ENCODE peak calls at places on chromosome 6, in five cellular contexts. D, F, C, O and M are unnamed samples.

GRCh38 chr6:51283723-51284122 is 465.1 kb downstream of the TFAP2B start:
- DNase-seq in D (no peak), F (no peak), C (no peak), O (no peak), M (no peak)

GRCh38 chr6:135181333-135182119 is 418 bp downstream of the MYB start:
- DNase-seq in D (no peak), F (peak), C (peak), O (no peak), M (peak)

GRCh38 chr6:163186527-163186926 is 228.0 kb upstream of the QKI start:
- DNase-seq in D (no peak), F (no peak), C (no peak), O (no peak), M (no peak)

GRCh38 chr6:126944512-126944911 is 174.0 kb upstream of the RSPO3 start:
- DNase-seq in D (no peak), F (no peak), C (no peak), O (no peak), M (no peak)

GRCh38 chr6:134555672-134556071 is 237.8 kb upstream of the SGK1 start:
- DNase-seq in D (no peak), F (no peak), C (no peak), O (no peak), M (no peak)

GRCh38 chr6:163346529-163346961 is 68.0 kb upstream of the QKI start:
- DNase-seq in D (no peak), F (no peak), C (no peak), O (no peak), M (no peak)

GRCh38 chr6:121247386-121247785 is 86.9 kb downstream of the TBC1D32 start:
- DNase-seq in D (no peak), F (no peak), C (no peak), O (no peak), M (no peak)

GRCh38 chr6:110430236-110430635 is 14.9 kb upstream of the DDO start:
- DNase-seq in D (no peak), F (no peak), C (no peak), O (no peak), M (no peak)

GRCh38 chr6:49550413-49551125 is at the start of gene C6orf141:
- DNase-seq in D (no peak), F (no peak), C (peak), O (no peak), M (no peak)

GRCh38 chr6:162706236-162706635 is 21.3 kb downstream of the PRKN start:
- DNase-seq in D (no peak), F (no peak), C (no peak), O (peak), M (no peak)

GRCh38 chr6:43977404-43978111 is 149.7 kb downstream of the MRPL14 start:
- DNase-seq in D (no peak), F (no peak), C (no peak), O (peak), M (no peak)

GRCh38 chr6:108735991-108736345 is 112.3 kb upstream of the ARMC2 start:
- DNase-seq in D (no peak), F (no peak), C (peak), O (no peak), M (no peak)

GRCh38 chr6:133983099-133983939 is 30.3 kb downstream of the TBPL1 start:
- DNase-seq in D (peak), F (no peak), C (no peak), O (peak), M (peak)

GRCh38 chr6:87344513-87344912 is at the start of gene C6orf163:
- DNase-seq in D (no peak), F (no peak), C (no peak), O (no peak), M (no peak)

GRCh38 chr6:95203153-95203754 is 374.1 kb upstream of the MANEA start:
- DNase-seq in D (no peak), F (no peak), C (no peak), O (no peak), M (no peak)

GRCh38 chr6:1015819-1016218 is 296.1 kb upstream of the FOXQ1 start:
- DNase-seq in D (no peak), F (no peak), C (no peak), O (no peak), M (no peak)

GRCh38 chr6:116881236-116881635 is 4.2 kb downstream of the RFX6 start:
- DNase-seq in D (no peak), F (no peak), C (no peak), O (no peak), M (no peak)

GRCh38 chr6:158109744-158110143 is 58.3 kb downstream of the SERAC1 start:
- DNase-seq in D (no peak), F (no peak), C (no peak), O (no peak), M (no peak)

GRCh38 chr6:68777956-68778355 is 142.9 kb downstream of the ADGRB3 start:
- DNase-seq in D (no peak), F (no peak), C (no peak), O (no peak), M (no peak)

GRCh38 chr6:56540950-56541600 is 101.6 kb downstream of the DST start:
- DNase-seq in D (no peak), F (no peak), C (no peak), O (no peak), M (no peak)

GRCh38 chr6:5213851-5214507 is 46.8 kb downstream of the LYRM4 start:
- DNase-seq in D (no peak), F (no peak), C (no peak), O (peak), M (no peak)

GRCh38 chr6:106799008-106799952 is 169.9 kb downstream of the QRSL1 start:
- DNase-seq in D (no peak), F (no peak), C (no peak), O (no peak), M (no peak)

GRCh38 chr6:30885999-30886896 is 1.9 kb downstream of the DDR1 start:
- DNase-seq in D (no peak), F (peak), C (peak), O (no peak), M (no peak)

GRCh38 chr6:110432285-110432899 is 17.0 kb upstream of the DDO start:
- DNase-seq in D (no peak), F (no peak), C (no peak), O (no peak), M (no peak)

GRCh38 chr6:169675011-169675410 is 26.8 kb downstream of the WDR27 start:
- DNase-seq in D (no peak), F (no peak), C (no peak), O (no peak), M (no peak)

GRCh38 chr6:19368511-19368910 is 468.7 kb upstream of the ID4 start:
- DNase-seq in D (no peak), F (no peak), C (no peak), O (no peak), M (no peak)

GRCh38 chr6:105783333-105783945 is 302.7 kb upstream of the PRDM1 start:
- DNase-seq in D (no peak), F (no peak), C (no peak), O (no peak), M (no peak)

GRCh38 chr6:5497896-5498578 is 236.7 kb downstream of the FARS2 start:
- DNase-seq in D (no peak), F (no peak), C (no peak), O (no peak), M (no peak)

GRCh38 chr6:149864578-149865535 is 698 bp upstream of the LRP11 start:
- DNase-seq in D (peak), F (no peak), C (no peak), O (no peak), M (peak)

GRCh38 chr6:140828833-140829232 is 1303.9 kb upstream of the GJE1 start:
- DNase-seq in D (no peak), F (no peak), C (no peak), O (no peak), M (no peak)

GRCh38 chr6:80523531-80523970 is 417.1 kb downstream of the BCKDHB start:
- DNase-seq in D (no peak), F (peak), C (no peak), O (peak), M (no peak)

GRCh38 chr6:13710552-13711383 is 867 bp downstream of the RANBP9 start:
- DNase-seq in D (peak), F (peak), C (peak), O (peak), M (no peak)

GRCh38 chr6:13711384-13711725 is 280 bp downstream of the RANBP9 start:
- DNase-seq in D (peak), F (peak), C (no peak), O (no peak), M (no peak)

GRCh38 chr6:13708679-13709261 is 2.9 kb downstream of the RANBP9 start:
- DNase-seq in D (no peak), F (no peak), C (no peak), O (no peak), M (no peak)

GRCh38 chr6:13711726-13712484 is at the start of gene RANBP9:
- DNase-seq in D (peak), F (peak), C (peak), O (peak), M (peak)

DNA sequence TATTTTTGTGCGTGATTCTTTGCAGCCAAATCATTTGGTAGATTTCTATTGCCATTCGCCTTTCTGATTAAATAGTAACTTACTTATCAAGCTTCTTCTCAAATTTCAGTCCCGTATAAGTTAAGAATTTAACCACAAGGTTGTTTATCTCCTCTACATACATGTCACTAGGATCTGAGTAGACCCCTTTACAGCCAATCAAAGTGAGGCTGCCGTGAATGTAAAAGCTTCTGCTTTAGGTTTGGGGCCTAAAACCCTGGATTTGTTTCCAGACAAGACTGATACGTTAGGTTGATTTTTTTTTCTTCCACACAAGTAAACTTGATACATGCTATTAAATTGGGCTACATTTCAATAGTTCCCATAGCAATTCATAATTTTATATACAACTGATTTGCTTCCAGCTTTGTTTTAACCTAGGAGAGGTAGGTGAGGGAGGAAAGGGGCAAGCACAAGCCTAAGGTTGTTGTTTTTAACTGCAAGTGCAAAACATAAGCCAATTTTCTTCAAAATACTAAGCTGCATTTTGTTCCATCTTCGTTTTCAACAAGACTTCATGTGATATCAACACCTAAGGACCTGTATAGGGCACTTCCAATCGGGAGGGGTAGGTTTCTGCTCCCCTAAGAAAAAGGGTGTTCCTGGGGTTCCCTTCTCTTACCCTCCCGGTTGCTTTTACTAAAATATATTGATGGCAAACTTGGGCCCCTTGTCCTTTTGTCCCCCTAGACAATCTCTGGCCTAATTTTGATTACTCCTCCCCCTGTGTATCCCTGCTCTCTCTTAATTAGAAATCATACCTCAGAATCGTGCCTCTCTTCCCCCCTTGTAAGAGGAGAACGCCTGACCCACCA is 1.7 kb downstream of the RANBP9 start:
- DNase-seq in D (peak), F (no peak), C (no peak), O (no peak), M (peak)
- H3K27ac ChIP-seq in D (peak), F (peak), C (peak), O (peak), M (peak)

GRCh38 chr6:10531942-10532341 is 10.8 kb downstream of the GCNT2 start:
- DNase-seq in D (no peak), F (no peak), C (no peak), O (no peak), M (no peak)

GRCh38 chr6:10531513-10531912 is 10.4 kb downstream of the GCNT2 start:
- DNase-seq in D (no peak), F (no peak), C (no peak), O (no peak), M (no peak)

GRCh38 chr6:10526156-10526555 is 5.0 kb downstream of the GCNT2 start:
- DNase-seq in D (no peak), F (no peak), C (no peak), O (no peak), M (no peak)

GRCh38 chr6:10529231-10529801 is 8.2 kb downstream of the GCNT2 start:
- DNase-seq in D (no peak), F (no peak), C (peak), O (no peak), M (no peak)

GRCh38 chr6:10528170-10528981 is 7.2 kb downstream of the GCNT2 start:
- DNase-seq in D (no peak), F (no peak), C (peak), O (no peak), M (no peak)
- H3K4me3 ChIP-seq in D (peak), F (peak), C (peak), O (peak), M (peak)

GRCh38 chr6:111603648-111604047 is 2.0 kb downstream of the TRAF3IP2 start:
- DNase-seq in D (no peak), F (no peak), C (no peak), O (no peak), M (no peak)
- H3K27ac ChIP-seq in D (no peak), F (peak), C (peak), O (peak), M (no peak)

DNA sequence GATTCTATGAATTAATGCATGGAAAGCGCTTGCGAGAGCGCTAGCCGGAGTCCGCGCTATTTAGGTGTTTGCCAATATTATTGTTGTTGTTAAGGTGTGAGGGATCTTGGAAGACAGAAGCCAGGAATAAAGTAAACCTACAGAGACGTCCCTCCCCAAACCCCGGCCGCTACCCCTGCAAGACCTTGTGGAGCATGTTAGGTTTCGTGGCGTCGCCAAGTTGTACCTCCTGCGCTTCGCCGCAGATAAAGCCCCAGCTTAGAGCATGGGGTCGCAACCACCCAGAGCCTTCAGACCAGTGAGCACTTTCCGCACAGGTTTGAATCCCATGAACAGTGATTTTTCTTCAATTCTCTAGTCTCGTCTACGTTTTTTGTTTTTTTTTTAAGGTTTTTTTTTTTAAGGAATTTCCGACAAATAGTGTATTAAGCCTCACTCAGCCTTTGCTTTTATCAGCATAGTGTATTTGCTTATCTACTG is 16.9 kb upstream of the ZSCAN9 start:
- DNase-seq in D (no peak), F (no peak), C (no peak), O (no peak), M (no peak)
- H3K4me3 ChIP-seq in D (no peak), F (peak), C (peak), O (no peak), M (no peak)

GRCh38 chr6:165636015-165636414 is 27.0 kb downstream of the PDE10A start:
- DNase-seq in D (no peak), F (no peak), C (no peak), O (no peak), M (no peak)
- H3K27ac ChIP-seq in D (no peak), F (no peak), C (no peak), O (no peak), M (no peak)

DNA sequence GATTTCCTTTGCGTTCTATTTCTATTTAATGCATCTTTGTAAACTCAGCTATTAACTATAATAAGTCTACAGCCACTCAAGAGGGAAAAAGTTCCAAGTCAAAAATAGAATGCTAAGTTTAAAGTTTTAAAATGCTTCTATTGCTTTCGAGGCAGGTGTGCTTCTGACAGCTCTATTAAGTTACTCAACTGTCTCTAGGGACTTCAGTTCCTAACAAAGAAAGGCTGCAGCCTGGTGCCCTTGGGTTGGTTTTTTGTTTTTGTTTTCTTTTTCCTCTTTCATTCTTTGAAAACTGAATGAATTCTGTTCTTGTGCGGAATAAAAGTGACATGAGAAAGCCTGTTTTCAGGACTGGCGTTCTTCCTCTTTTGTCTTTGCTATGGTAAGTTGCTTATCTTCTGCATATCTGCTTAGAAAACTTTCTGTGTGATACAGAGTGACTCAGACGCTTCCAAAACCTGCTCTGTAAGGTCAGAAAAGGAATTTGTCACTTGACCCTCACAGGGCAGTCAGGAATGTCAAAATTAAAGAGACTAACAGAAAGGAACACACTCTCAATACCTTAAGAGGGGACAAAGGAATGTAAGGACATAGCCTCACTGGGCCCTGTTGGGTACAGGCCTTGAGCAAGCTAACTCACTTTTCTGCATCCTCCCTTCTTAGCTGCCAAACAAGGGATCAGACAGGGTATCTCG is 56.1 kb upstream of the NHSL1 start:
- DNase-seq in D (no peak), F (no peak), C (no peak), O (no peak), M (no peak)
- H3K4me3 ChIP-seq in D (no peak), F (no peak), C (no peak), O (no peak), M (no peak)

GRCh38 chr6:132392292-132392691 is 9.0 kb downstream of the MOXD1 start:
- DNase-seq in D (no peak), F (no peak), C (no peak), O (no peak), M (no peak)

GRCh38 chr6:132391391-132392291 is 9.6 kb downstream of the MOXD1 start:
- DNase-seq in D (no peak), F (no peak), C (no peak), O (no peak), M (no peak)

GRCh38 chr6:132390017-132390416 is 11.3 kb downstream of the MOXD1 start:
- DNase-seq in D (no peak), F (no peak), C (no peak), O (no peak), M (no peak)

GRCh38 chr6:132388291-132388690 is 13.0 kb downstream of the MOXD1 start:
- DNase-seq in D (no peak), F (no peak), C (no peak), O (no peak), M (no peak)

GRCh38 chr6:132390451-132390850 is 10.8 kb downstream of the MOXD1 start:
- DNase-seq in D (no peak), F (no peak), C (no peak), O (no peak), M (no peak)
- H3K27ac ChIP-seq in D (no peak), F (no peak), C (no peak), O (no peak), M (no peak)

DNA sequence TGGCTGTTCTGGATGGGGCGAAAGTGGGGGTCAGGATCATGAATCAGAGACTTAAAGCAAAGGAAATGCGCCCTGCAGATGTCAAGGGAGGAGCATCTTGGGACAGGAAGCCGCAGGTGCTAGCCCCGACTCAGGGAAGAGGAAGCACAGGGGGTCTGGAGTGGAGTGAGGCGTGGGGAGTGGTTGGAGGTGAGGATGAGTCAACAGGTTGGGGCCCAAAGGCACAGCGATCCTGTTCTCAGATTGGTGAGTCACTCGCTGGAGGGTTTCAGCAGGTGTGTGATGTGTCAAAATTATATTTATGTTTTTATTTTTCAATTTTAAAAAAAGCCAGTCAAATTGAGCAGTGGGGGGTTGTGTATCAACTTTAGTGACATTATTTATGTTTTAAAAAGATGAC is 19.0 kb downstream of the PACSIN1 start:
- DNase-seq in D (peak), F (peak), C (no peak), O (no peak), M (no peak)
- H3K4me3 ChIP-seq in D (no peak), F (no peak), C (no peak), O (no peak), M (no peak)

DNA sequence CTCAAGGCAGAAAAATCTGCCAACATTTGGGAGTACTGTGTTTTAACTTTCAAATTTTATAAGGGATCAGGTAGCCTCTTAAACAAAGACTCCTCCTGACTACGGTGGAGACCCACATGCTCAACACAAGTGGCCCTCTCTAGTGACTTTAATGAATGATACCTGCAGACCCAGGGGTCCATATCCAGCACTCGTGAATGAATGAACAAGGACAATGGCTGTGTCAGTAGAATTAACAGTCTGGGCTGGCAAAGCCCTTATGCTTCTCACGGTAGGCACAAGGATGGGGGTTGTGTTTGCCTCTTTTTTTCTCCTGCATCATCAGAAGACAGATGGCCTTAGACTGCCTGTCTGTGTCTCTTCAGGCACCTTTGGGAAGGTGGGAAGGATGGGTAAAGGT is 112.6 kb upstream of the TRAF3IP2 start:
- DNase-seq in D (no peak), F (no peak), C (no peak), O (no peak), M (no peak)
- H3K27ac ChIP-seq in D (no peak), F (no peak), C (no peak), O (no peak), M (no peak)

GRCh38 chr6:2630891-2631458 is 119.7 kb downstream of the MYLK4 start:
- DNase-seq in D (no peak), F (no peak), C (no peak), O (peak), M (no peak)
- H3K4me3 ChIP-seq in D (no peak), F (no peak), C (no peak), O (no peak), M (no peak)